ENCODE peak calls at places on chromosome 19, in ten cellular contexts. One of them, this sample, is unnamed.

GRCh38 chr19:38336638-38337359 is 1.2 kb downstream of the CATSPERG start:
- DNase-seq in HL-60: peak; percentile 97
- DNase-seq in body of pancreas: peak; percentile 98
- DNase-seq in dorsolateral prefrontal cortex: peak; percentile 88
- DNase-seq in breast epithelium: peak; percentile 95
- DNase-seq in mucosa of descending colon: peak; percentile 99
- DNase-seq in GM13977: peak; percentile 94
- DNase-seq in lung: peak; percentile 97
- DNase-seq in neural crest cell: peak; percentile 91
- DNase-seq in ascending aorta: peak; percentile 86
- DNase-seq in this sample: peak; percentile 98

GRCh38 chr19:50562329-50562728 is 5.9 kb downstream of the LRRC4B start:
- DNase-seq in HL-60: no peak
- DNase-seq in body of pancreas: no peak
- DNase-seq in dorsolateral prefrontal cortex: no peak
- DNase-seq in breast epithelium: no peak
- DNase-seq in mucosa of descending colon: no peak
- DNase-seq in GM13977: no peak
- DNase-seq in lung: no peak
- DNase-seq in neural crest cell: no peak
- DNase-seq in ascending aorta: no peak
- DNase-seq in this sample: no peak

GRCh38 chr19:12665281-12665573 is 1.3 kb downstream of the MAN2B1 start:
- DNase-seq in HL-60: peak; percentile 98
- DNase-seq in body of pancreas: no peak
- DNase-seq in dorsolateral prefrontal cortex: no peak
- DNase-seq in breast epithelium: no peak
- DNase-seq in mucosa of descending colon: no peak
- DNase-seq in GM13977: peak; percentile 80
- DNase-seq in lung: peak; percentile 76
- DNase-seq in neural crest cell: no peak
- DNase-seq in ascending aorta: peak; percentile 30
- DNase-seq in this sample: no peak

GRCh38 chr19:44356383-44357111 is at the start of gene ZNF112:
- DNase-seq in HL-60: peak; percentile 68
- DNase-seq in body of pancreas: peak; percentile 92
- DNase-seq in dorsolateral prefrontal cortex: peak; percentile 94
- DNase-seq in breast epithelium: peak; percentile 85
- DNase-seq in mucosa of descending colon: peak; percentile 92
- DNase-seq in GM13977: no peak
- DNase-seq in lung: peak; percentile 92
- DNase-seq in neural crest cell: peak; percentile 63
- DNase-seq in ascending aorta: peak; percentile 41
- DNase-seq in this sample: peak; percentile 83

GRCh38 chr19:3440082-3440481 is 40.2 kb downstream of the SMIM24 start:
- DNase-seq in HL-60: peak; percentile 71
- DNase-seq in body of pancreas: peak; percentile 41
- DNase-seq in dorsolateral prefrontal cortex: peak; percentile 30
- DNase-seq in breast epithelium: no peak
- DNase-seq in mucosa of descending colon: peak; percentile 74
- DNase-seq in GM13977: peak; percentile 81
- DNase-seq in lung: peak; percentile 50
- DNase-seq in neural crest cell: no peak
- DNase-seq in ascending aorta: no peak
- DNase-seq in this sample: no peak

GRCh38 chr19:58520257-58520599 is 618 bp upstream of the ZBTB45 start:
- DNase-seq in HL-60: no peak
- DNase-seq in body of pancreas: no peak
- DNase-seq in dorsolateral prefrontal cortex: no peak
- DNase-seq in breast epithelium: no peak
- DNase-seq in mucosa of descending colon: no peak
- DNase-seq in GM13977: no peak
- DNase-seq in lung: no peak
- DNase-seq in neural crest cell: no peak
- DNase-seq in ascending aorta: no peak
- DNase-seq in this sample: no peak

GRCh38 chr19:52535831-52536800 is 8.6 kb downstream of the ZNF808 start:
- DNase-seq in HL-60: no peak
- DNase-seq in body of pancreas: peak; percentile 66
- DNase-seq in dorsolateral prefrontal cortex: peak; percentile 93
- DNase-seq in breast epithelium: peak; percentile 78
- DNase-seq in mucosa of descending colon: peak; percentile 83
- DNase-seq in GM13977: peak; percentile 61
- DNase-seq in lung: peak; percentile 82
- DNase-seq in neural crest cell: peak; percentile 82
- DNase-seq in ascending aorta: peak; percentile 70
- DNase-seq in this sample: no peak

GRCh38 chr19:8329993-8330392 is 8.7 kb downstream of the RPS28 start:
- DNase-seq in HL-60: no peak
- DNase-seq in body of pancreas: no peak
- DNase-seq in dorsolateral prefrontal cortex: no peak
- DNase-seq in breast epithelium: no peak
- DNase-seq in mucosa of descending colon: no peak
- DNase-seq in GM13977: no peak
- DNase-seq in lung: no peak
- DNase-seq in neural crest cell: no peak
- DNase-seq in ascending aorta: no peak
- DNase-seq in this sample: no peak

GRCh38 chr19:34589730-34590129 is 87.2 kb downstream of the SCGB2B2 start:
- DNase-seq in HL-60: no peak
- DNase-seq in body of pancreas: peak; percentile 58
- DNase-seq in dorsolateral prefrontal cortex: no peak
- DNase-seq in breast epithelium: no peak
- DNase-seq in mucosa of descending colon: peak; percentile 13
- DNase-seq in GM13977: no peak
- DNase-seq in lung: no peak
- DNase-seq in neural crest cell: no peak
- DNase-seq in ascending aorta: no peak
- DNase-seq in this sample: no peak

GRCh38 chr19:58476498-58477015 is 405 bp downstream of the ZNF446 start:
- DNase-seq in HL-60: no peak
- DNase-seq in body of pancreas: no peak
- DNase-seq in dorsolateral prefrontal cortex: no peak
- DNase-seq in breast epithelium: no peak
- DNase-seq in mucosa of descending colon: no peak
- DNase-seq in GM13977: no peak
- DNase-seq in lung: no peak
- DNase-seq in neural crest cell: no peak
- DNase-seq in ascending aorta: no peak
- DNase-seq in this sample: no peak

GRCh38 chr19:33902802-33903488 is 106.3 kb downstream of the KCTD15 start:
- DNase-seq in HL-60: no peak
- DNase-seq in body of pancreas: peak; percentile 74
- DNase-seq in dorsolateral prefrontal cortex: no peak
- DNase-seq in breast epithelium: no peak
- DNase-seq in mucosa of descending colon: peak; percentile 44
- DNase-seq in GM13977: no peak
- DNase-seq in lung: no peak
- DNase-seq in neural crest cell: no peak
- DNase-seq in ascending aorta: no peak
- DNase-seq in this sample: no peak

GRCh38 chr19:30718728-30719127 is 346.5 kb downstream of the ZNF536 start:
- DNase-seq in HL-60: no peak
- DNase-seq in body of pancreas: peak; percentile 36
- DNase-seq in dorsolateral prefrontal cortex: no peak
- DNase-seq in breast epithelium: no peak
- DNase-seq in mucosa of descending colon: no peak
- DNase-seq in GM13977: no peak
- DNase-seq in lung: no peak
- DNase-seq in neural crest cell: no peak
- DNase-seq in ascending aorta: no peak
- DNase-seq in this sample: no peak

GRCh38 chr19:30719991-30720329 is 347.8 kb downstream of the ZNF536 start:
- DNase-seq in HL-60: no peak
- DNase-seq in body of pancreas: peak; percentile 36
- DNase-seq in dorsolateral prefrontal cortex: no peak
- DNase-seq in breast epithelium: no peak
- DNase-seq in mucosa of descending colon: no peak
- DNase-seq in GM13977: no peak
- DNase-seq in lung: no peak
- DNase-seq in neural crest cell: no peak
- DNase-seq in ascending aorta: no peak
- DNase-seq in this sample: no peak

GRCh38 chr19:30717381-30717780 is 345.2 kb downstream of the ZNF536 start:
- DNase-seq in HL-60: no peak
- DNase-seq in body of pancreas: no peak
- DNase-seq in dorsolateral prefrontal cortex: no peak
- DNase-seq in breast epithelium: no peak
- DNase-seq in mucosa of descending colon: no peak
- DNase-seq in GM13977: no peak
- DNase-seq in lung: no peak
- DNase-seq in neural crest cell: no peak
- DNase-seq in ascending aorta: no peak
- DNase-seq in this sample: no peak

GRCh38 chr19:30718014-30718413 is 345.8 kb downstream of the ZNF536 start:
- DNase-seq in HL-60: no peak
- DNase-seq in body of pancreas: no peak
- DNase-seq in dorsolateral prefrontal cortex: no peak
- DNase-seq in breast epithelium: no peak
- DNase-seq in mucosa of descending colon: no peak
- DNase-seq in GM13977: no peak
- DNase-seq in lung: no peak
- DNase-seq in neural crest cell: no peak
- DNase-seq in ascending aorta: no peak
- DNase-seq in this sample: no peak

DNA sequence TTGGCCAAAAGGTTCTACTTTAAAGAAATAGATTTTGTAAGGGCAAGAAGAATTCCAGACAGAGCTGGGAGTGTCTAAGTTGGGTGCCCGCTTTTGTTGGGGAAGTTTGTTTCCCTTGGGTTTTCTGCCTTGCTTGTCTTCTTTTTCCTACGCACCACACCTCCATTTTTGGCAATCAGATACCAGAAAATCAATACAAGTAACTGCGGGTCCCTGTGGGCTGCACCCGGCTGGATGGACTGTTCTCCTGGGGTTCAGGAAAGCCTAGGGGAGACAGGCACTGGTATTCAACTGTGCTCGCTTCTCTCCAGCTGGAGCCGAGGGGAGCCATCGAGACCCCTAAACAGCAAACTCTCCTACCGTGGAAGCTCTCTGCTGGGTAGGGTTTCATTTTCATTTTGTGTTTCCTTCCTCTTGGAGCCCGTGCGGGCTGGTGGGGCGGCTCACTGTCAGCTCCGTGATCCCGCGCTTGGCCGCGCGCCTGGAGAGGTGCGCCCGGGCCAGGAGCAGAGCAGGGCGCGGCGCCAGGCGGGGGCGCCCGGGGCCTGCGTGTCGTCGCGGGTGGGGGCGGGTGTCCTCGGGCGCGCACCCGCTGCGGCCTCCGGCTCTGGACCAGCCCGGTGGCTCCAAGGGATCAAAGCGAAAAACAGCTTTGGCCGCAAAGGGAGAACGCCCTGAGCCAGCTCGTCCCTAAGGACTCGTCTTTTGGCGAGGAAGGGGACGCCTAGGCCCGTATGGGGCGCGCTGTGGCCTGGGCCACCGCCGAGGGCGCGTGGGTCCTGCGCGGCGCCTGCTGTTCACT is 347.2 kb downstream of the ZNF536 start:
- DNase-seq in HL-60: no peak
- DNase-seq in body of pancreas: peak; percentile 80
- DNase-seq in dorsolateral prefrontal cortex: peak; percentile 66
- DNase-seq in breast epithelium: no peak
- DNase-seq in mucosa of descending colon: peak; percentile 63
- DNase-seq in GM13977: peak; percentile 45
- DNase-seq in lung: no peak
- DNase-seq in neural crest cell: peak; percentile 22
- DNase-seq in ascending aorta: no peak
- DNase-seq in this sample: no peak
- TF ChIP-seq CTCF in HL-60: no peak
- TF ChIP-seq CTCF in body of pancreas: no peak
- TF ChIP-seq CTCF in dorsolateral prefrontal cortex: peak; percentile 19
- TF ChIP-seq CTCF in breast epithelium: no peak
- TF ChIP-seq CTCF in mucosa of descending colon: no peak
- TF ChIP-seq CTCF in GM13977: no peak
- TF ChIP-seq CTCF in lung: no peak
- TF ChIP-seq CTCF in neural crest cell: no peak
- TF ChIP-seq CTCF in ascending aorta: no peak
- TF ChIP-seq CTCF in this sample: peak; percentile 34

GRCh38 chr19:17079710-17080440 is 4.3 kb downstream of the MYO9B start:
- DNase-seq in HL-60: no peak
- DNase-seq in body of pancreas: peak; percentile 47
- DNase-seq in dorsolateral prefrontal cortex: peak; percentile 61
- DNase-seq in breast epithelium: peak; percentile 69
- DNase-seq in mucosa of descending colon: peak; percentile 59
- DNase-seq in GM13977: peak; percentile 79
- DNase-seq in lung: peak; percentile 60
- DNase-seq in neural crest cell: peak; percentile 65
- DNase-seq in ascending aorta: peak; percentile 74
- DNase-seq in this sample: no peak
- TF ChIP-seq CTCF in HL-60: no peak
- TF ChIP-seq CTCF in body of pancreas: no peak
- TF ChIP-seq CTCF in dorsolateral prefrontal cortex: peak; percentile 25
- TF ChIP-seq CTCF in breast epithelium: peak; percentile 77
- TF ChIP-seq CTCF in mucosa of descending colon: no peak
- TF ChIP-seq CTCF in GM13977: peak; percentile 42
- TF ChIP-seq CTCF in lung: no peak
- TF ChIP-seq CTCF in neural crest cell: no peak
- TF ChIP-seq CTCF in ascending aorta: peak; percentile 68
- TF ChIP-seq CTCF in this sample: peak; percentile 81

GRCh38 chr19:4589579-4590410 is 30.3 kb upstream of the SEMA6B start:
- DNase-seq in HL-60: peak; percentile 42
- DNase-seq in body of pancreas: no peak
- DNase-seq in dorsolateral prefrontal cortex: no peak
- DNase-seq in breast epithelium: no peak
- DNase-seq in mucosa of descending colon: peak; percentile 21
- DNase-seq in GM13977: peak; percentile 73
- DNase-seq in lung: no peak
- DNase-seq in neural crest cell: peak; percentile 47
- DNase-seq in ascending aorta: no peak
- DNase-seq in this sample: no peak
- TF ChIP-seq CTCF in HL-60: peak; percentile 39
- TF ChIP-seq CTCF in body of pancreas: peak; percentile 11
- TF ChIP-seq CTCF in dorsolateral prefrontal cortex: no peak
- TF ChIP-seq CTCF in breast epithelium: no peak
- TF ChIP-seq CTCF in mucosa of descending colon: no peak
- TF ChIP-seq CTCF in GM13977: peak; percentile 60
- TF ChIP-seq CTCF in lung: no peak
- TF ChIP-seq CTCF in neural crest cell: peak; percentile 61
- TF ChIP-seq CTCF in ascending aorta: no peak
- TF ChIP-seq CTCF in this sample: peak; percentile 68

DNA sequence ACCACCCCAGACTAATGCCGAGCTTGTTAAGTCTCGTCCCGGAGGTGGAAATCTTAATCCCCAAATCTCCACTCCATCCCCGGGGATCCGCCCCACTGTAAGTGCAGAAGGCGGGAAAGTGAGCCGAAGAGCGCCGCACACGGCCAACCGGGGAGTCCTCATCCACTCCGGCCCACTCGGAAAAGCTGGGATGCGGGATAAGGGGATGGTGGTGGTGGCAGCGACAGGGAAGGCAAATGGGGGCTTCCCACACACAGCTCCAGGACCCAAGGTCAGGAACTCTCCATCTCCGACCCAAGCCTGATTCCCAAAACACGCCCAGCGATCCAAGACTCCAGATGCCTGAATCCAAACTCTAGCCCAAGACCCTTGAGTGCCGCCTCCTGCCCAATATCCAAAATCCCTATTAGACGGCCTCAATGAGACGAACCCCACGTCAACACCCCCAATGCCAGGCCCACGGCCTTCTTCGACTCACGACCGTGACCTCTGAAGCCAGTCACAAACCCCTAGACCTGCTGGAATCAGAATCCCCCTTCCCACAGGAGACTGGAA is 481 bp downstream of the FBL start:
- DNase-seq in HL-60: no peak
- DNase-seq in body of pancreas: no peak
- DNase-seq in dorsolateral prefrontal cortex: peak; percentile 7
- DNase-seq in breast epithelium: no peak
- DNase-seq in mucosa of descending colon: no peak
- DNase-seq in GM13977: no peak
- DNase-seq in lung: no peak
- DNase-seq in neural crest cell: no peak
- DNase-seq in ascending aorta: no peak
- DNase-seq in this sample: no peak
- TF ChIP-seq CTCF in HL-60: no peak
- TF ChIP-seq CTCF in body of pancreas: no peak
- TF ChIP-seq CTCF in dorsolateral prefrontal cortex: no peak
- TF ChIP-seq CTCF in breast epithelium: no peak
- TF ChIP-seq CTCF in mucosa of descending colon: no peak
- TF ChIP-seq CTCF in GM13977: peak; percentile 16
- TF ChIP-seq CTCF in lung: no peak
- TF ChIP-seq CTCF in neural crest cell: no peak
- TF ChIP-seq CTCF in ascending aorta: no peak
- TF ChIP-seq CTCF in this sample: peak; percentile 49